ENCODE peak calls at places on chromosomes 16 and 17, in seven cellular contexts. B is WERI-Rb-1, G is upper lobe of left lung, P is psoas muscle, I is GM23248, C is thoracic aorta, A is NT2/D1. T is an unnamed sample. For H3K27me3 and H3K9me3, the result is how much of the 10 kb centered on the place peaks cover.

GRCh38 chr17:49556183-49556943 is 19.3 kb upstream of the NXPH3 start:
- DNase-seq in G (peak), I (peak), C (no peak), A (peak), B (peak), P (peak), T (peak)

GRCh38 chr17:66691644-66692500 is 143.0 kb upstream of the CACNG5 start:
- DNase-seq in B (no peak), I (peak), C (no peak), G (peak), P (no peak), A (no peak), T (peak)

GRCh38 chr16:3774156-3774767 is 56.9 kb upstream of the TRAP1 start:
- DNase-seq in C (no peak), I (peak), P (no peak), B (no peak), A (no peak), G (no peak), T (no peak)

GRCh38 chr16:87789437-87790277 is 23.9 kb upstream of the KLHDC4 start:
- DNase-seq in P (no peak), C (no peak), A (no peak), I (peak), B (no peak), G (no peak), T (peak)

GRCh38 chr16:5509794-5510193 is 412.2 kb upstream of the EEF2KMT start:
- DNase-seq in G (peak), P (no peak), A (no peak), C (no peak), I (no peak), B (no peak), T (peak)

GRCh38 chr16:3214904-3215600 is 19.9 kb downstream of the ZNF200 start:
- DNase-seq in P (no peak), C (no peak), G (no peak), I (no peak), A (no peak), B (no peak), T (no peak)

GRCh38 chr16:10668322-10669045 is 26.2 kb downstream of the TEKT5 start:
- DNase-seq in B (peak), G (peak), A (no peak), I (peak), P (no peak), C (no peak), T (peak)

GRCh38 chr16:69477546-69477945 is 53.1 kb downstream of the CYB5B start:
- DNase-seq in G (no peak), B (no peak), I (peak), C (no peak), P (no peak), A (no peak), T (no peak)

GRCh38 chr16:75550211-75550662 is 5.8 kb downstream of the TMEM231 start:
- DNase-seq in G (peak), I (peak), C (no peak), A (peak), P (no peak), B (peak), T (peak)

GRCh38 chr17:57900991-57901743 is 51.3 kb upstream of the MRPS23 start:
- DNase-seq in A (no peak), C (no peak), G (peak), B (no peak), I (no peak), P (no peak), T (no peak)

GRCh38 chr17:57329380-57330214 is 73.3 kb downstream of the MSI2 start:
- DNase-seq in B (no peak), G (no peak), A (no peak), I (no peak), C (no peak), P (no peak), T (no peak)

GRCh38 chr16:78816499-78817441 is 717.3 kb downstream of the WWOX start:
- DNase-seq in C (no peak), P (peak), A (no peak), B (no peak), G (no peak), I (no peak), T (peak)

GRCh38 chr16:24999856-25000447 is 15.2 kb downstream of the ARHGAP17 start:
- DNase-seq in B (no peak), P (no peak), C (no peak), G (no peak), A (no peak), I (peak), T (peak)

GRCh38 chr16:24217456-24217855 is 38.7 kb upstream of the CACNG3 start:
- DNase-seq in P (no peak), I (no peak), C (no peak), A (no peak), G (no peak), B (no peak), T (no peak)

GRCh38 chr17:68248886-68249872 is 1.3 kb downstream of the AMZ2 start:
- DNase-seq in C (no peak), I (peak), A (no peak), G (peak), B (no peak), P (no peak), T (no peak)
- H3K4me3 ChIP-seq in C (peak), I (peak), A (peak), G (peak), B (peak), P (peak), T (peak)

GRCh38 chr17:179721-180379 is 1.6 kb downstream of the DOC2B start:
- DNase-seq in P (no peak), B (peak), I (no peak), C (no peak), A (no peak), G (no peak), T (no peak)

GRCh38 chr17:177762-178161 is 3.7 kb downstream of the DOC2B start:
- DNase-seq in C (no peak), I (no peak), A (no peak), B (no peak), G (no peak), P (peak), T (no peak)

GRCh38 chr17:177155-177554 is 4.3 kb downstream of the DOC2B start:
- DNase-seq in B (no peak), G (no peak), A (no peak), I (no peak), P (no peak), C (no peak), T (no peak)

GRCh38 chr17:179066-179432 is 2.4 kb downstream of the DOC2B start:
- DNase-seq in I (peak), A (no peak), G (no peak), B (peak), C (no peak), P (no peak), T (peak)

DNA sequence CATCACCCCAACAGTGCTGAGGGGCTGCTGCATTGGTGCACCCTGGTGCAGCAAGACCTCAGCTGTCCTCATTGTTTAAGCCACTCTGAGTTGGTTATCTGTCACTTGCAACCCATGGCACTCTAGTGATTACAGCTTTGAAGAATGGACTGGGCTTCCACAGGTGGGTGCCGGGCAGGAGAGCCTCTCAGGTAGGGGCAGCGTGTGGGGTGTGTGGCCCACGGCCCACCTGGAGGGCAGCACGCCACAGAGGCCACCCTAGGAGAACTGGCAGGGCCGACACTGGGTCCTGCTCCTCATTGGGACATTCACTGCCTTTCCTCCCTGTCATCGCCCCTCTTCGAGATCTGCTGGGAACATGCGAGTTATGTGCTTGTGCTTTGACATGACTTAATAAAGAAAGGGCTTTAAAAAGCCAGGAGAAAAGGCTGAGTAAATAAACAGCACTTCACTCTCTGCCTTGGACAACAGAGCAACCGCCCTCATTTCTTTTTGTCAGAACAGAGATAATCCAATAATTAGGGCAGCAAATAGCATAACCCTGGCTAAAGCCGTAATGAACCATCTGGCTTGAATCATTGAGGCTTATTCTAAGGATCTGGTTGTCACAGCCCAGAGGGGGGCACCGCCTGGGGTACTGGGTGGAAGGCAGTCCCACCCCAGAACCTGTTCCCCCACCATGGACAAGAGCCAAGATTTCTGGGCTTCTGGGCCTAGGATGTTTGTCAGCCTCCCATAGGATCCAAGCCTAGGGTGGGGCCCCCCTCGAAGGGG is 3.0 kb downstream of the DOC2B start:
- DNase-seq in C (no peak), G (no peak), P (peak), B (peak), A (no peak), I (no peak), T (no peak)
- H3K27me3 ChIP-seq in C (under half), G (under half), P (half or more), B (under half), A (half or more), I (half or more), T (under half)

GRCh38 chr17:52759864-52760263 is 601.4 kb upstream of the CA10 start:
- DNase-seq in B (no peak), A (no peak), G (no peak), I (no peak), P (no peak), C (no peak), T (no peak)

GRCh38 chr17:52762147-52762793 is 603.8 kb upstream of the CA10 start:
- DNase-seq in G (no peak), B (no peak), P (no peak), C (no peak), I (no peak), A (no peak), T (no peak)

GRCh38 chr17:52758481-52758880 is 600.0 kb upstream of the CA10 start:
- DNase-seq in C (no peak), G (no peak), B (no peak), P (no peak), I (no peak), A (no peak), T (no peak)

GRCh38 chr17:52762794-52763167 is 604.3 kb upstream of the CA10 start:
- DNase-seq in C (no peak), G (no peak), P (no peak), I (no peak), B (no peak), A (no peak), T (no peak)
- H3K9me3 ChIP-seq in C (under half), G (under half), P (under half), I (under half), B (under half), A (under half), T (under half)

GRCh38 chr17:47330548-47330947 is 6.8 kb downstream of the EFCAB13 start:
- DNase-seq in I (no peak), C (no peak), G (no peak), P (no peak), B (no peak), A (no peak), T (no peak)
- H3K4me3 ChIP-seq in I (no peak), C (no peak), G (no peak), P (no peak), B (no peak), A (no peak), T (no peak)

DNA sequence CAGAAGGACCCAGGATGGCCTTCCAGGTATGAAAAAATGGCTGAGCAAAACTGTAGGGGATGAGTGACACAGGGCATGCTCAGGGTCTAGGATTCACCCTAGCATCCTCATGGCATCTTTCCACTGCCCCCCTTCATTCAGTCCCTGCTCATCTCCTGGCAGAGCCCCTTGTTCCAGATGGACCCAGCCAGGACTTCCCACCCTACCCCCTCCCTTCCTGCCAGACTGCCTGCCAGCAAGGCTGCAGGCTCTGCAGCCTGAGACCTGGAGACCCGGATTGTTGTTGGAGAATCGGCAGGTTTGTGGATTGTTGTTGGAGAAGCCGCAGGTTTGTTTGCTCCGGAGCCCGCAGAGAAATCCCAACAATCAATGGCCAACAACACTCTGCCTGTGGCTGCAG is 6.6 kb downstream of the SEZ6 start:
- DNase-seq in C (no peak), P (no peak), A (no peak), G (no peak), I (no peak), B (no peak), T (no peak)
- H3K27me3 ChIP-seq in C (under half), P (under half), A (under half), G (under half), I (under half), B (under half), T (under half)

DNA sequence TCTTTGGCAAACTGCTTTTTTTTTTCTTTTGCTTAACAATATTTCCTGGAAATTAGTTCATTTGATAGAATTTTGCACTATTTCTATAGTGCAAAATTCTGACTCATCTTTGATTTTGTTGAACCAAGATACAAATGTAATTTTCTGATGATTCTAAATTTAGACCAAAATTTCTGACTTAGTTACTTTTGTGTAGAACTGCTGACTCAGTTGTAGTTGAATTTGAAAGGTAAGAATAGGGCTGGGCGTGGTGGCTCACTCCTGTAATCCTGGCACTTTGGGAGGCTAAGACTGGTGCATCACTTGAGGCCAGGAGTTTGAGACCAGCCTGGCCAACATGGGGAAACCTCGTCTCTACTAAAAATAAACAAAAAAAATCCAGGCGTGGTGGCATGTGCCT is 223.0 kb downstream of the BCAS3 start:
- DNase-seq in P (no peak), G (no peak), B (no peak), I (no peak), C (no peak), A (no peak), T (no peak)
- H3K9me3 ChIP-seq in P (under half), G (under half), B (under half), I (under half), C (under half), A (under half), T (under half)

DNA sequence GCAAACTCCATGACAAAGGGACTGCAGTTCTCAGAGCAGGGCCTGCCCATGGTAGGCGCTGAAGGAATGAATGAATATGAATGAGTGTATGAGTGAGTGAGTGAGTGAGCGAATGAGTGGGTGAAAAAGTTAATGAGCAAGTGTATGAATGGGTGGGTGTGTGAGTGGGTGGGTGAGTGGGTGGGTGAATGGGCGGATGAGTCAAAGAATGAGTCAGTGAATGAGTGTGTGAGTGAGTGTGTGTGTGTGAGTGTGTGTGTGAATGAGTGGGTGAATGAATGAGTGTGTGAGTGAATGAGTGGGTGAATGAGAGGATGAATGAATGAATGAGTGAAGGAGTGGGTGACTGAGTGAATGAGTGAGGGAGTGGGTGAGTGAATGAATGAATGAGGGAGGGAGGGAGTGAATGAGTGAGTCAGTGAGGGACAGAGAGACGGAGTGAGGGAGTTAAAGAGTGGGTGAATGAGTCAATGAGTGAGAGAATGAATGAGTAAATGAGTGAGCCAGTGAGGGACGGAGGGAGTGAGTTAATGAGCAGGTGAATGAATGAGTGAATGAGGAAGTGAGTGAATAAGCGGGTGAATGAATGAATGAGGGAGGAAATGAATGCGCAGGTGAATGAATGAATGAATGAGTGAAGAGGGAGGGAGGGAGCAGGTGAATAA is 11.1 kb upstream of the CHMP6 start:
- DNase-seq in B (no peak), C (no peak), A (no peak), G (no peak), P (no peak), I (peak), T (no peak)
- H3K4me3 ChIP-seq in B (peak), C (peak), A (no peak), G (no peak), P (peak), I (no peak), T (no peak)

T was measured in MG63.